ENCODE peak calls at places on chromosomes 11 and 22, in four cellular contexts. B is K562, H is transverse colon, F is stomach. Q is an unnamed sample.

GRCh38 chr11:78022397-78023396 is at the start of gene KCTD14:
- DNase-seq in B (no peak), H (peak; percentile 69), F (peak; percentile 75), Q (peak; percentile 37)

GRCh38 chr22:25892678-25893077 is 150.7 kb downstream of the MYO18B start:
- DNase-seq in F (no peak), H (no peak), B (no peak), Q (no peak)

GRCh38 chr11:44559207-44559943 is 6.1 kb upstream of the CD82 start:
- DNase-seq in F (no peak), H (no peak), B (no peak), Q (no peak)

GRCh38 chr22:32574397-32574796 is 99.8 kb downstream of the FBXO7 start:
- DNase-seq in H (no peak), F (no peak), B (no peak), Q (no peak)

GRCh38 chr22:32619614-32620426 is 145.2 kb downstream of the FBXO7 start:
- DNase-seq in F (no peak), H (no peak), B (no peak), Q (no peak)

GRCh38 chr11:68275721-68276488 is 4.1 kb upstream of the C11orf24 start:
- DNase-seq in F (no peak), B (no peak), H (no peak), Q (no peak)

GRCh38 chr11:86784247-86784681 is 16.1 kb upstream of the PRSS23 start:
- DNase-seq in B (no peak), F (no peak), H (no peak), Q (no peak)

GRCh38 chr11:7648264-7648663 is 25.0 kb downstream of the CYB5R2 start:
- DNase-seq in F (no peak), H (no peak), B (no peak), Q (no peak)

GRCh38 chr11:66933508-66933907 is 24.7 kb downstream of the PC start:
- DNase-seq in F (no peak), B (no peak), H (no peak), Q (no peak)

GRCh38 chr11:103581680-103582265 is 454.7 kb upstream of the DDI1 start:
- DNase-seq in F (no peak), H (no peak), B (no peak), Q (no peak)

GRCh38 chr11:32874144-32874543 is 18.5 kb upstream of the QSER1 start:
- DNase-seq in H (no peak), B (no peak), F (no peak), Q (no peak)

GRCh38 chr22:29524440-29525191 is 28.9 kb downstream of the THOC5 start:
- DNase-seq in B (no peak), F (peak; percentile 27), H (peak; percentile 22), Q (peak; percentile 57)

GRCh38 chr22:20656516-20656901 is 117.4 kb upstream of the SERPIND1 start:
- DNase-seq in H (no peak), B (no peak), F (no peak), Q (no peak)

GRCh38 chr22:41334215-41334614 is 32.9 kb downstream of the ZC3H7B start:
- DNase-seq in B (no peak), F (no peak), H (no peak), Q (no peak)

GRCh38 chr11:86978756-86979608 is 23.8 kb upstream of the FZD4 start:
- DNase-seq in H (no peak), B (peak; percentile 22), F (no peak), Q (no peak)

GRCh38 chr11:18452927-18453326 is 2.7 kb upstream of the LDHAL6A start:
- DNase-seq in H (no peak), F (no peak), B (no peak), Q (no peak)

GRCh38 chr11:130023204-130023603 is 20.6 kb upstream of the PRDM10 start:
- DNase-seq in F (no peak), B (no peak), H (no peak), Q (no peak)

GRCh38 chr11:127195791-127196190 is 195.2 kb upstream of the KIRREL3 start:
- DNase-seq in B (no peak), H (no peak), F (no peak), Q (no peak)

GRCh38 chr11:3857628-3858027 is 2.2 kb downstream of the STIM1 start:
- DNase-seq in B (no peak), F (no peak), H (no peak), Q (no peak)

GRCh38 chr11:92790376-92790775 is 179.1 kb upstream of the MTNR1B start:
- DNase-seq in B (no peak), F (no peak), H (no peak), Q (no peak)

GRCh38 chr11:91978747-91979146 is 245.9 kb upstream of the FAT3 start:
- DNase-seq in B (no peak), H (no peak), F (no peak), Q (no peak)

GRCh38 chr11:8068605-8069221 is 12.3 kb upstream of the TUB start:
- DNase-seq in B (peak; percentile 42), F (no peak), H (peak; percentile 20), Q (no peak)

GRCh38 chr11:77783023-77783422 is 37.5 kb downstream of the RSF1 start:
- DNase-seq in F (no peak), B (no peak), H (no peak), Q (no peak)

GRCh38 chr22:17978027-17978426 is 46.3 kb downstream of the MICAL3 start:
- DNase-seq in B (no peak), F (no peak), H (no peak), Q (no peak)

GRCh38 chr22:31125521-31126117 is 2.9 kb downstream of the INPP5J start:
- DNase-seq in H (no peak), F (no peak), B (no peak), Q (no peak)

GRCh38 chr11:26947904-26948639 is 45.8 kb upstream of the FIBIN start:
- DNase-seq in F (no peak), H (no peak), B (no peak), Q (no peak)

GRCh38 chr22:46052801-46053562 is 76.0 kb upstream of the WNT7B start:
- DNase-seq in F (peak; percentile 80), B (no peak), H (peak; percentile 69), Q (no peak)

GRCh38 chr11:68780829-68781228 is 29.5 kb upstream of the TESMIN start:
- DNase-seq in F (peak; percentile 87), H (peak; percentile 39), B (peak; percentile 90), Q (no peak)

GRCh38 chr11:68215524-68216170 is 2.6 kb upstream of the KMT5B start:
- DNase-seq in H (no peak), B (no peak), F (no peak), Q (no peak)

GRCh38 chr11:30984442-30984816 is 385.1 kb downstream of the DCDC1 start:
- DNase-seq in B (no peak), F (no peak), H (no peak), Q (no peak)

DNA sequence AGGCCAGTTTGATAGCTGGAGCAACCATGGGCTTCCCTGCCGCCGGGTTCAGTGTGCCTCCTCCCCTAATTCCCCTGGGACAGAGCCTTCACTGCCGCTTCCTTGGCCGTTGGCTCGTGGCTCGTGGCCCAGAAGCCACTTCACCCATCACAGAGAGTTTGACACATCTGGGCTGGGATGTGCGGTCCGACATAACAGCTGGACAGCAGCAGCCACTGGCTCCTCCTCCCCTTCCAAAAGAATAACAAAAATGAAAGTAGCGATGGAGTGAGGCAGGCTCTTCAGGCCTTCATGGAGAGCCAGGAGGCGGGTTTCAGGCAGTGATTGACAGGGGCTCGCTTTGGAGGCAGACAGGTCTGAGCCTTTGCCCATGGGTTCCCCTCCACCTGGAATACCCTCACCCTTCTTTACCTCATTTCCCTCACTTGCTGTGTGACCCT is 8.2 kb downstream of the CREB3L1 start:
- DNase-seq in H (no peak), B (no peak), F (no peak), Q (no peak)
- TF ChIP-seq POLR2AphosphoS5 in H (no peak), B (no peak), F (no peak), Q (no peak)

GRCh38 chr11:119693253-119693815 is 35.7 kb downstream of the NECTIN1 start:
- DNase-seq in B (no peak), F (no peak), H (no peak), Q (no peak)

GRCh38 chr11:119694334-119694733 is 34.7 kb downstream of the NECTIN1 start:
- DNase-seq in B (no peak), H (peak; percentile 61), F (peak; percentile 63), Q (no peak)

GRCh38 chr11:119691020-119691666 is 37.9 kb downstream of the NECTIN1 start:
- DNase-seq in B (peak; percentile 35), H (no peak), F (no peak), Q (no peak)

GRCh38 chr11:119691701-119692546 is 37.1 kb downstream of the NECTIN1 start:
- DNase-seq in F (no peak), B (no peak), H (no peak), Q (peak; percentile 88)

DNA sequence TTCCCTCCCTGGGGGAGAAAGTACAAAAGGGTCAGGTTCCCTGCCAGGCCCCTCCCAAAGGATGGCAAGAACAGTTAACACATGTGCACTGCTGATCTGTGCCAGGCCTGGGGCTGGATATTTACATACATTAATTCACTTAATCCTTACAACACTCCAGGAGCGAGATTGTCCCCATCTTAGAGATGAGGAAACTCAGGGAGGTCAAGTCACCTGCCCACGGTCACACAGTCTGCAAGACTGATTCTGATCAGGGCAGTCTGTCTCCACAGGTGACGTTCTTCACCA is 36.5 kb downstream of the NECTIN1 start:
- DNase-seq in F (no peak), H (no peak), B (no peak), Q (no peak)
- H3K4me1 ChIP-seq in F (peaks cover 19% of the 10 kb centered on the region), H (peaks cover 19% of the 10 kb centered on the region), B (no peaks in the 10 kb centered on the region), Q (peaks cover 7% of the 10 kb centered on the region)

GRCh38 chr11:57421066-57421465 is 5.9 kb downstream of the SLC43A3 start:
- DNase-seq in F (no peak), H (no peak), B (no peak), Q (no peak)

GRCh38 chr11:57421805-57422204 is 5.1 kb downstream of the SLC43A3 start:
- DNase-seq in F (no peak), H (no peak), B (no peak), Q (no peak)

GRCh38 chr11:57424802-57425564 is 1.9 kb downstream of the SLC43A3 start:
- DNase-seq in H (peak; percentile 66), B (peak; percentile 72), F (peak; percentile 56), Q (peak; percentile 16)

GRCh38 chr11:57424137-57424801 is 2.7 kb downstream of the SLC43A3 start:
- DNase-seq in B (no peak), H (no peak), F (no peak), Q (no peak)

DNA sequence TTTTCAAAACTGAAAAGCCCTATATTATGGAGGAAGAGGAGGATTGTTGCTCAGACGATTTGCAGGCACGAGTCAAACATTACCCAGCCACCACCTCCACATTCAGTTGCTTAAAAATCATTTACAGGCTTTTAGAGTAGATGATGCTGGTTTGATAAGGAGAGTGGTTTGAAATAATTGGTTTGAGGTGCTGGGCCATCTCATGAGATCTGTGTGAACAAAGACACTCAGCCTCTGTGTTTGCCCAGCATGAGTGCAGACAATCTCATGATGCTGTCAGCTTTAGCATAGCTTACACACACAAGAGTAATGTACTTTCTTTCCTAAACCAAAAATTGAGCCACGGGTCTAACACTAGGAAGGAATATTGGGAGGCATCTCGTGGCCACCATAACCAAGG is 4.3 kb downstream of the SLC43A3 start:
- DNase-seq in B (no peak), F (no peak), H (no peak), Q (no peak)
- TF ChIP-seq POLR2AphosphoS5 in B (no peak), F (no peak), H (no peak), Q (no peak)

DNA sequence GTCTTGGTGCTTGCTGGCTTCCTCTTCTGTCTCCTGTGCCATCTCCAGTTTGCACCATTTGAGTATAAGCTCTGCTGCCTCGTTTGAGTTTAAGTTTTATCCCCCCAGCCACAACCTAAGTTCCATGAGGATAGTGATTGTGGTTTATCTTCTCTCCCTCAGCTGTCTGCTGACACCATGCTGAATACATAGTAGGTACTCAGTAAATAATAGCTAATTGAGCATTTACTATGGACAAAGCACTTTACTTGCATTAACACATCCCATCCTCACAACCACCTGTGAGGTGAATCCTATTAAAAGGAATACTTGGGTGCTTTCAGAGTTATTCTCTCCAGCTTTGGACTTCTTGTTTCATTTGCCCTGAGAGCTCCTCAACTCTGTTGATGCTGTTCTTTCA is 26.9 kb downstream of the ZBTB16 start:
- DNase-seq in B (no peak), F (no peak), H (no peak), Q (no peak)
- H3K4me1 ChIP-seq in B (peaks cover 22% of the 10 kb centered on the region), F (peaks cover 94% of the 10 kb centered on the region), H (peaks cover 56% of the 10 kb centered on the region), Q (peaks cover 58% of the 10 kb centered on the region)

GRCh38 chr11:70755410-70756158 is 357.3 kb downstream of the CTTN start:
- DNase-seq in F (peak; percentile 85), H (peak; percentile 77), B (peak; percentile 90), Q (peak; percentile 73)
- TF ChIP-seq POLR2AphosphoS5 in F (no peak), H (no peak), B (no peak), Q (peak; percentile 32)